ENCODE peak calls at places on chromosomes 5 and 9, in six cellular contexts. One of them, this sample, is unnamed.

GRCh38 chr5:5504325-5504724 is 81.8 kb downstream of the ICE1 start:
- DNase-seq in Caki2: no peak
- DNase-seq in T-helper 1 cell: no peak
- DNase-seq in trophoblast cell: no peak
- DNase-seq in RWPE2: no peak
- DNase-seq in fibroblast of the conjunctiva: no peak
- DNase-seq in this sample: no peak

GRCh38 chr5:56814361-56814962 is 887 bp upstream of the MAP3K1 start:
- DNase-seq in Caki2: peak; percentile 70
- DNase-seq in T-helper 1 cell: peak; percentile 35
- DNase-seq in trophoblast cell: no peak
- DNase-seq in RWPE2: no peak
- DNase-seq in fibroblast of the conjunctiva: no peak
- DNase-seq in this sample: peak; percentile 28

GRCh38 chr5:93674138-93674537 is 67.3 kb downstream of the POU5F2 start:
- DNase-seq in Caki2: no peak
- DNase-seq in T-helper 1 cell: no peak
- DNase-seq in trophoblast cell: no peak
- DNase-seq in RWPE2: no peak
- DNase-seq in fibroblast of the conjunctiva: no peak
- DNase-seq in this sample: no peak

GRCh38 chr5:65778126-65778525 is 56.1 kb downstream of the NLN start:
- DNase-seq in Caki2: no peak
- DNase-seq in T-helper 1 cell: no peak
- DNase-seq in trophoblast cell: no peak
- DNase-seq in RWPE2: no peak
- DNase-seq in fibroblast of the conjunctiva: no peak
- DNase-seq in this sample: no peak

GRCh38 chr9:136943291-136944093 is 1.0 kb downstream of the FBXW5 start:
- DNase-seq in Caki2: no peak
- DNase-seq in T-helper 1 cell: no peak
- DNase-seq in trophoblast cell: no peak
- DNase-seq in RWPE2: peak; percentile 69
- DNase-seq in fibroblast of the conjunctiva: no peak
- DNase-seq in this sample: no peak

GRCh38 chr9:109013678-109014145 is 413 bp upstream of the CTNNAL1 start:
- DNase-seq in Caki2: peak; percentile 69
- DNase-seq in T-helper 1 cell: no peak
- DNase-seq in trophoblast cell: no peak
- DNase-seq in RWPE2: no peak
- DNase-seq in fibroblast of the conjunctiva: peak; percentile 41
- DNase-seq in this sample: no peak

GRCh38 chr5:175434800-175435199 is 9.2 kb downstream of the DRD1 start:
- DNase-seq in Caki2: no peak
- DNase-seq in T-helper 1 cell: no peak
- DNase-seq in trophoblast cell: no peak
- DNase-seq in RWPE2: no peak
- DNase-seq in fibroblast of the conjunctiva: no peak
- DNase-seq in this sample: no peak

GRCh38 chr5:133341296-133341695 is 271.0 kb downstream of the FSTL4 start:
- DNase-seq in Caki2: no peak
- DNase-seq in T-helper 1 cell: no peak
- DNase-seq in trophoblast cell: no peak
- DNase-seq in RWPE2: no peak
- DNase-seq in fibroblast of the conjunctiva: no peak
- DNase-seq in this sample: no peak

GRCh38 chr9:12699529-12699928 is 6.3 kb downstream of the TYRP1 start:
- DNase-seq in Caki2: no peak
- DNase-seq in T-helper 1 cell: no peak
- DNase-seq in trophoblast cell: no peak
- DNase-seq in RWPE2: no peak
- DNase-seq in fibroblast of the conjunctiva: no peak
- DNase-seq in this sample: no peak

GRCh38 chr9:127061411-127061810 is 61.0 kb downstream of the ANGPTL2 start:
- DNase-seq in Caki2: no peak
- DNase-seq in T-helper 1 cell: no peak
- DNase-seq in trophoblast cell: no peak
- DNase-seq in RWPE2: no peak
- DNase-seq in fibroblast of the conjunctiva: no peak
- DNase-seq in this sample: no peak

GRCh38 chr5:132000677-132001453 is 10.6 kb downstream of the ACSL6 start:
- DNase-seq in Caki2: no peak
- DNase-seq in T-helper 1 cell: peak; percentile 16
- DNase-seq in trophoblast cell: no peak
- DNase-seq in RWPE2: peak; percentile 41
- DNase-seq in fibroblast of the conjunctiva: no peak
- DNase-seq in this sample: peak; percentile 25

GRCh38 chr9:130664191-130665028 is at the start of gene PRDM12:
- DNase-seq in Caki2: no peak
- DNase-seq in T-helper 1 cell: no peak
- DNase-seq in trophoblast cell: no peak
- DNase-seq in RWPE2: no peak
- DNase-seq in fibroblast of the conjunctiva: no peak
- DNase-seq in this sample: no peak

GRCh38 chr9:34363619-34364351 is 12.9 kb downstream of the MYORG start:
- DNase-seq in Caki2: no peak
- DNase-seq in T-helper 1 cell: no peak
- DNase-seq in trophoblast cell: no peak
- DNase-seq in RWPE2: no peak
- DNase-seq in fibroblast of the conjunctiva: no peak
- DNase-seq in this sample: no peak

GRCh38 chr5:1543398-1544293 is 19.9 kb upstream of the LPCAT1 start:
- DNase-seq in Caki2: no peak
- DNase-seq in T-helper 1 cell: no peak
- DNase-seq in trophoblast cell: no peak
- DNase-seq in RWPE2: peak; percentile 54
- DNase-seq in fibroblast of the conjunctiva: no peak
- DNase-seq in this sample: no peak

GRCh38 chr5:79005939-79006338 is 20.8 kb upstream of the ARSB start:
- DNase-seq in Caki2: no peak
- DNase-seq in T-helper 1 cell: no peak
- DNase-seq in trophoblast cell: no peak
- DNase-seq in RWPE2: no peak
- DNase-seq in fibroblast of the conjunctiva: no peak
- DNase-seq in this sample: no peak

GRCh38 chr5:82165740-82166530 is 112.2 kb downstream of the RPS23 start:
- DNase-seq in Caki2: peak; percentile 61
- DNase-seq in T-helper 1 cell: peak; percentile 10
- DNase-seq in trophoblast cell: peak; percentile 53
- DNase-seq in RWPE2: peak; percentile 80
- DNase-seq in fibroblast of the conjunctiva: peak; percentile 98
- DNase-seq in this sample: peak; percentile 10

GRCh38 chr5:17727212-17727611 is 93.0 kb downstream of the TAF11L14 start:
- DNase-seq in Caki2: no peak
- DNase-seq in T-helper 1 cell: no peak
- DNase-seq in trophoblast cell: no peak
- DNase-seq in RWPE2: no peak
- DNase-seq in fibroblast of the conjunctiva: no peak
- DNase-seq in this sample: no peak

GRCh38 chr5:125612356-125613149 is 810.7 kb upstream of the GRAMD2B start:
- DNase-seq in Caki2: no peak
- DNase-seq in T-helper 1 cell: no peak
- DNase-seq in trophoblast cell: no peak
- DNase-seq in RWPE2: no peak
- DNase-seq in fibroblast of the conjunctiva: no peak
- DNase-seq in this sample: no peak

GRCh38 chr9:133741716-133742115 is 3.6 kb upstream of the SARDH start:
- DNase-seq in Caki2: no peak
- DNase-seq in T-helper 1 cell: no peak
- DNase-seq in trophoblast cell: no peak
- DNase-seq in RWPE2: no peak
- DNase-seq in fibroblast of the conjunctiva: no peak
- DNase-seq in this sample: no peak

GRCh38 chr5:178121450-178122276 is 8.3 kb downstream of the N4BP3 start:
- DNase-seq in Caki2: no peak
- DNase-seq in T-helper 1 cell: no peak
- DNase-seq in trophoblast cell: no peak
- DNase-seq in RWPE2: peak; percentile 78
- DNase-seq in fibroblast of the conjunctiva: no peak
- DNase-seq in this sample: no peak

GRCh38 chr5:1789838-1790462 is 9.7 kb downstream of the MRPL36 start:
- DNase-seq in Caki2: no peak
- DNase-seq in T-helper 1 cell: no peak
- DNase-seq in trophoblast cell: no peak
- DNase-seq in RWPE2: no peak
- DNase-seq in fibroblast of the conjunctiva: peak; percentile 24
- DNase-seq in this sample: no peak

GRCh38 chr5:11609570-11610322 is 294.5 kb downstream of the CTNND2 start:
- DNase-seq in Caki2: no peak
- DNase-seq in T-helper 1 cell: no peak
- DNase-seq in trophoblast cell: no peak
- DNase-seq in RWPE2: no peak
- DNase-seq in fibroblast of the conjunctiva: no peak
- DNase-seq in this sample: no peak

GRCh38 chr9:134491856-134492255 is 149.7 kb upstream of the COL5A1 start:
- DNase-seq in Caki2: no peak
- DNase-seq in T-helper 1 cell: no peak
- DNase-seq in trophoblast cell: no peak
- DNase-seq in RWPE2: peak; percentile 26
- DNase-seq in fibroblast of the conjunctiva: no peak
- DNase-seq in this sample: no peak

This sample was measured in activated CD4-positive, alpha-beta T cell treated with anti-CD3 and anti-CD28 coated beads for 4 hours.